ENCODE peak calls at places on chromosomes 6 and 20, in four cellular contexts. One of them, this sample, is unnamed.

GRCh38 chr20:57250607-57251343 is 15.7 kb downstream of the BMP7 start:
- DNase-seq in transverse colon: no peak
- DNase-seq in B cell: no peak
- DNase-seq in fibroblast of mammary gland: no peak
- DNase-seq in this sample: no peak

GRCh38 chr6:36054415-36054814 is 26.8 kb downstream of the MAPK14 start:
- DNase-seq in fibroblast of mammary gland: no peak
- DNase-seq in B cell: no peak
- DNase-seq in transverse colon: no peak
- DNase-seq in this sample: no peak

GRCh38 chr20:6006603-6006949 is 47.3 kb downstream of the LRRN4 start:
- DNase-seq in B cell: no peak
- DNase-seq in fibroblast of mammary gland: no peak
- DNase-seq in transverse colon: no peak
- DNase-seq in this sample: no peak

GRCh38 chr20:49510562-49511117 is 28.2 kb upstream of the KCNB1 start:
- DNase-seq in fibroblast of mammary gland: peak
- DNase-seq in B cell: no peak
- DNase-seq in transverse colon: peak
- DNase-seq in this sample: peak

GRCh38 chr6:156791261-156791850 is 14.2 kb downstream of the ARID1B start:
- DNase-seq in transverse colon: no peak
- DNase-seq in fibroblast of mammary gland: peak
- DNase-seq in B cell: peak
- DNase-seq in this sample: no peak

GRCh38 chr6:106562001-106562400 is 67.3 kb downstream of the RTN4IP1 start:
- DNase-seq in B cell: no peak
- DNase-seq in transverse colon: no peak
- DNase-seq in fibroblast of mammary gland: peak
- DNase-seq in this sample: no peak

GRCh38 chr6:156557269-156557885 is 219.8 kb upstream of the ARID1B start:
- DNase-seq in transverse colon: no peak
- DNase-seq in B cell: no peak
- DNase-seq in fibroblast of mammary gland: no peak
- DNase-seq in this sample: no peak

GRCh38 chr6:69116658-69117057 is 481.6 kb downstream of the ADGRB3 start:
- DNase-seq in transverse colon: no peak
- DNase-seq in B cell: no peak
- DNase-seq in fibroblast of mammary gland: no peak
- DNase-seq in this sample: no peak

GRCh38 chr6:169700296-169700695 is 1.5 kb downstream of the WDR27 start:
- DNase-seq in B cell: no peak
- DNase-seq in fibroblast of mammary gland: peak
- DNase-seq in transverse colon: peak
- DNase-seq in this sample: no peak

GRCh38 chr6:111154981-111155380 is 67.7 kb downstream of the SLC16A10 start:
- DNase-seq in transverse colon: no peak
- DNase-seq in fibroblast of mammary gland: peak
- DNase-seq in B cell: no peak
- DNase-seq in this sample: no peak

GRCh38 chr6:13554929-13555333 is 19.5 kb upstream of the SIRT5 start:
- DNase-seq in B cell: no peak
- DNase-seq in fibroblast of mammary gland: no peak
- DNase-seq in transverse colon: no peak
- DNase-seq in this sample: no peak

GRCh38 chr6:158807515-158808441 is 11.4 kb downstream of the EZR start:
- DNase-seq in fibroblast of mammary gland: no peak
- DNase-seq in transverse colon: no peak
- DNase-seq in B cell: no peak
- DNase-seq in this sample: no peak

GRCh38 chr6:30681696-30682180 is 4.7 kb downstream of the PPP1R18 start:
- DNase-seq in transverse colon: no peak
- DNase-seq in B cell: no peak
- DNase-seq in fibroblast of mammary gland: no peak
- DNase-seq in this sample: no peak

GRCh38 chr6:44678252-44678935 is 290.9 kb downstream of the CDC5L start:
- DNase-seq in B cell: no peak
- DNase-seq in fibroblast of mammary gland: no peak
- DNase-seq in transverse colon: no peak
- DNase-seq in this sample: no peak

This sample was measured in Peyer's patch.